ENCODE peak calls at places on chromosomes 3 and 15, in four cellular contexts. One of them, this sample, is unnamed.

GRCh38 chr3:73150369-73150768 is 88.9 kb downstream of the EBLN2 start:
- DNase-seq in uterus: no peak
- DNase-seq in MM.1S: no peak
- DNase-seq in cardiac muscle cell: no peak
- DNase-seq in this sample: no peak

GRCh38 chr15:49675051-49675450 is 54.2 kb downstream of the DTWD1 start:
- DNase-seq in MM.1S: no peak
- DNase-seq in cardiac muscle cell: peak; percentile 75
- DNase-seq in uterus: no peak
- DNase-seq in this sample: no peak

GRCh38 chr3:5304789-5305680 is 117.5 kb downstream of the EDEM1 start:
- DNase-seq in cardiac muscle cell: peak; percentile 41
- DNase-seq in MM.1S: peak; percentile 48
- DNase-seq in uterus: no peak
- DNase-seq in this sample: peak; percentile 74

GRCh38 chr3:65894679-65895078 is 144.0 kb downstream of the MAGI1 start:
- DNase-seq in cardiac muscle cell: peak; percentile 58
- DNase-seq in uterus: no peak
- DNase-seq in MM.1S: no peak
- DNase-seq in this sample: no peak

GRCh38 chr15:67505675-67506572 is 15.0 kb upstream of the C15orf61 start:
- DNase-seq in MM.1S: no peak
- DNase-seq in uterus: no peak
- DNase-seq in cardiac muscle cell: no peak
- DNase-seq in this sample: peak; percentile 18

GRCh38 chr3:87132801-87133200 is 94.3 kb upstream of the CHMP2B start:
- DNase-seq in MM.1S: no peak
- DNase-seq in uterus: no peak
- DNase-seq in cardiac muscle cell: peak; percentile 16
- DNase-seq in this sample: no peak

GRCh38 chr3:55795296-55795695 is 308.2 kb upstream of the WNT5A start:
- DNase-seq in MM.1S: no peak
- DNase-seq in uterus: no peak
- DNase-seq in cardiac muscle cell: no peak
- DNase-seq in this sample: no peak

GRCh38 chr3:84978833-84979232 is 20.0 kb downstream of the CADM2 start:
- DNase-seq in uterus: no peak
- DNase-seq in cardiac muscle cell: no peak
- DNase-seq in MM.1S: no peak
- DNase-seq in this sample: no peak

GRCh38 chr3:135106445-135106844 is 311.4 kb downstream of the EPHB1 start:
- DNase-seq in uterus: no peak
- DNase-seq in MM.1S: peak; percentile 34
- DNase-seq in cardiac muscle cell: peak; percentile 0
- DNase-seq in this sample: peak; percentile 17

GRCh38 chr3:196513697-196514349 is 1.3 kb downstream of the SMCO1 start:
- DNase-seq in uterus: no peak
- DNase-seq in cardiac muscle cell: peak; percentile 42
- DNase-seq in MM.1S: no peak
- DNase-seq in this sample: no peak

GRCh38 chr3:81666502-81667121 is 94.8 kb downstream of the GBE1 start:
- DNase-seq in uterus: no peak
- DNase-seq in MM.1S: peak; percentile 8
- DNase-seq in cardiac muscle cell: peak; percentile 49
- DNase-seq in this sample: peak; percentile 10

GRCh38 chr3:13249630-13250395 is 170.3 kb downstream of the NUP210 start:
- DNase-seq in MM.1S: no peak
- DNase-seq in uterus: no peak
- DNase-seq in cardiac muscle cell: no peak
- DNase-seq in this sample: no peak

GRCh38 chr3:179811321-179812095 is 158.7 kb downstream of the USP13 start:
- DNase-seq in MM.1S: peak; percentile 78
- DNase-seq in cardiac muscle cell: peak; percentile 81
- DNase-seq in uterus: no peak
- DNase-seq in this sample: peak; percentile 78

GRCh38 chr3:156377266-156377665 is 177.7 kb downstream of the SSR3 start:
- DNase-seq in uterus: no peak
- DNase-seq in MM.1S: no peak
- DNase-seq in cardiac muscle cell: no peak
- DNase-seq in this sample: no peak

GRCh38 chr15:84992157-84992940 is 10.7 kb downstream of the PDE8A start:
- DNase-seq in MM.1S: no peak
- DNase-seq in uterus: no peak
- DNase-seq in cardiac muscle cell: peak; percentile 72
- DNase-seq in this sample: no peak

GRCh38 chr3:129658156-129658843 is 51.8 kb upstream of the PLXND1 start:
- DNase-seq in cardiac muscle cell: peak; percentile 16
- DNase-seq in MM.1S: no peak
- DNase-seq in uterus: no peak
- DNase-seq in this sample: no peak

GRCh38 chr15:31364301-31365031 is 37.8 kb downstream of the KLF13 start:
- DNase-seq in cardiac muscle cell: no peak
- DNase-seq in MM.1S: no peak
- DNase-seq in uterus: no peak
- DNase-seq in this sample: no peak

GRCh38 chr15:76648732-76649444 is 256.3 kb downstream of the SCAPER start:
- DNase-seq in uterus: no peak
- DNase-seq in cardiac muscle cell: no peak
- DNase-seq in MM.1S: no peak
- DNase-seq in this sample: no peak

GRCh38 chr3:151726016-151726415 is 7.7 kb upstream of the AADACL2 start:
- DNase-seq in cardiac muscle cell: peak; percentile 79
- DNase-seq in uterus: no peak
- DNase-seq in MM.1S: no peak
- DNase-seq in this sample: no peak

GRCh38 chr15:74194572-74195559 is 7.7 kb downstream of the STRA6 start:
- DNase-seq in MM.1S: no peak
- DNase-seq in cardiac muscle cell: no peak
- DNase-seq in uterus: no peak
- DNase-seq in this sample: peak; percentile 54

GRCh38 chr15:99154271-99154670 is 49.4 kb downstream of the SYNM start:
- DNase-seq in cardiac muscle cell: peak; percentile 25
- DNase-seq in MM.1S: no peak
- DNase-seq in uterus: no peak
- DNase-seq in this sample: no peak

GRCh38 chr3:50123394-50124361 is 31.4 kb upstream of the SEMA3F start:
- DNase-seq in uterus: no peak
- DNase-seq in cardiac muscle cell: no peak
- DNase-seq in MM.1S: no peak
- DNase-seq in this sample: no peak

GRCh38 chr3:49661281-49661680 is 12.9 kb upstream of the APEH start:
- DNase-seq in uterus: no peak
- DNase-seq in cardiac muscle cell: no peak
- DNase-seq in MM.1S: no peak
- DNase-seq in this sample: no peak

GRCh38 chr3:48847053-48847585 is 555 bp downstream of the PRKAR2A start:
- DNase-seq in cardiac muscle cell: peak; percentile 83
- DNase-seq in uterus: peak; percentile 76
- DNase-seq in MM.1S: peak; percentile 54
- DNase-seq in this sample: peak; percentile 70

GRCh38 chr3:11641316-11641682 is 2.4 kb downstream of the VGLL4 start:
- DNase-seq in cardiac muscle cell: peak; percentile 37
- DNase-seq in MM.1S: no peak
- DNase-seq in uterus: no peak
- DNase-seq in this sample: no peak

GRCh38 chr3:14548321-14548729 is 8.2 kb upstream of the GRIP2 start:
- DNase-seq in MM.1S: peak; percentile 12
- DNase-seq in uterus: peak; percentile 78
- DNase-seq in cardiac muscle cell: peak; percentile 76
- DNase-seq in this sample: peak; percentile 60

GRCh38 chr15:100559330-100559729 is 30.6 kb upstream of the CERS3 start:
- DNase-seq in uterus: no peak
- DNase-seq in cardiac muscle cell: peak; percentile 67
- DNase-seq in MM.1S: no peak
- DNase-seq in this sample: no peak

DNA sequence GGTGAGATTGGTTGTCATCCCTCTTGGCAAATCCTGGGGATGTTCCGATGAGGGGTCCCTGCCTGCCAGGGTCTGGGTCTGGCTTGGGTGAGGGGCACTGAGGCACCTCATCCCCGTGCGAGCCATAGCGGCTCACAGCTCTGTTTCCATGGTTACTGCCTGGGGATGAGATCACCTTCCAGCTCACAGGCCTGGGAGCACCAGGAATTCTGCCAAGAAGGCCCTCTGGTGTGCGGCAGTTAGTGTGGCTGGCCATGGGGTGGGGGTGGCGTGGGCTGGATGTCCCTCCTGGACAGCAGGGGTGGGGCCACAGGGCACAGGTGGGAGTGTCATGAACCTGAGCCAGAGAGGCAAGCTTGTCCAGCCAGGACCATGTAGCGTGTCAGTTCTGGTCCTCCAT is 22.1 kb upstream of the PRR23E start:
- DNase-seq in cardiac muscle cell: peak; percentile 36
- DNase-seq in uterus: no peak
- DNase-seq in MM.1S: no peak
- DNase-seq in this sample: no peak
- TF ChIP-seq CTCF in cardiac muscle cell: no peak
- TF ChIP-seq CTCF in uterus: no peak
- TF ChIP-seq CTCF in MM.1S: no peak
- TF ChIP-seq CTCF in this sample: no peak

DNA sequence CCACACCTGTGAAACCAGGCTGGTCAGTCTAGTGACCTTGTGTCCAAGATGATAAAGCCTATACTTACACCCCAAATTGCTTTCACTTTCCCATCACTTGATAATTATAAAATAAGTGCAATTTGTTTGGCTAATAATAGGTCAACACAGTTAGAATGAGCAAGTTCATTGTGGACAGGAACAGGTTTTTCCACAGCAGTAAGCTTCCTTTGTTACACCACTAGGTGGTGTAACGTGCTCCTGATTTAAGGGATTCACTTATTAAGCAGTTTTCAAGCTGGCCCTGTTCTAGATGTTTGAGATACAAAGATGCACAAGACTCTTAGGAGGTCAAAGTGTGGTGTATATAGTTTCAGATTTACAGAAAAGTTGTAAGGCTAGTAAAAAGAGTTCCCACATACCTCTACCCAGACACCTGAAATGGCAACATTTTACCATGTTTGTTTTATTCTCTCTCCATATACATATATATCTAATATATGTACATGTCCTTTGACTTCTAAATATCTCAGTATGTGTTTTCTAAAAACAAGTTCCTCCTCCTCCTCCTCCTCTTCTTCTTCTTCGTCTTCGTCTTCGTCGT is 6.8 kb upstream of the MFSD1 start:
- DNase-seq in MM.1S: peak; percentile 76
- DNase-seq in cardiac muscle cell: peak; percentile 63
- DNase-seq in uterus: no peak
- DNase-seq in this sample: peak; percentile 48
- TF ChIP-seq CTCF in MM.1S: peak; percentile 95
- TF ChIP-seq CTCF in cardiac muscle cell: peak; percentile 60
- TF ChIP-seq CTCF in uterus: no peak
- TF ChIP-seq CTCF in this sample: peak; percentile 63

GRCh38 chr15:42069025-42069424 is 25.3 kb downstream of the PLA2G4D start:
- DNase-seq in cardiac muscle cell: no peak
- DNase-seq in uterus: no peak
- DNase-seq in MM.1S: no peak
- DNase-seq in this sample: no peak
- TF ChIP-seq CTCF in cardiac muscle cell: no peak
- TF ChIP-seq CTCF in uterus: no peak
- TF ChIP-seq CTCF in MM.1S: no peak
- TF ChIP-seq CTCF in this sample: no peak

GRCh38 chr3:165716592-165716991 is 120.6 kb downstream of the BCHE start:
- DNase-seq in MM.1S: no peak
- DNase-seq in cardiac muscle cell: no peak
- DNase-seq in uterus: no peak
- DNase-seq in this sample: no peak
- TF ChIP-seq CTCF in MM.1S: no peak
- TF ChIP-seq CTCF in cardiac muscle cell: no peak
- TF ChIP-seq CTCF in uterus: no peak
- TF ChIP-seq CTCF in this sample: no peak

GRCh38 chr3:67790043-67790442 is 135.6 kb upstream of the SUCLG2 start:
- DNase-seq in uterus: no peak
- DNase-seq in cardiac muscle cell: peak; percentile 57
- DNase-seq in MM.1S: peak; percentile 41
- DNase-seq in this sample: peak; percentile 65
- TF ChIP-seq CTCF in uterus: peak; percentile 33
- TF ChIP-seq CTCF in cardiac muscle cell: peak; percentile 60
- TF ChIP-seq CTCF in MM.1S: peak; percentile 72
- TF ChIP-seq CTCF in this sample: peak; percentile 72

DNA sequence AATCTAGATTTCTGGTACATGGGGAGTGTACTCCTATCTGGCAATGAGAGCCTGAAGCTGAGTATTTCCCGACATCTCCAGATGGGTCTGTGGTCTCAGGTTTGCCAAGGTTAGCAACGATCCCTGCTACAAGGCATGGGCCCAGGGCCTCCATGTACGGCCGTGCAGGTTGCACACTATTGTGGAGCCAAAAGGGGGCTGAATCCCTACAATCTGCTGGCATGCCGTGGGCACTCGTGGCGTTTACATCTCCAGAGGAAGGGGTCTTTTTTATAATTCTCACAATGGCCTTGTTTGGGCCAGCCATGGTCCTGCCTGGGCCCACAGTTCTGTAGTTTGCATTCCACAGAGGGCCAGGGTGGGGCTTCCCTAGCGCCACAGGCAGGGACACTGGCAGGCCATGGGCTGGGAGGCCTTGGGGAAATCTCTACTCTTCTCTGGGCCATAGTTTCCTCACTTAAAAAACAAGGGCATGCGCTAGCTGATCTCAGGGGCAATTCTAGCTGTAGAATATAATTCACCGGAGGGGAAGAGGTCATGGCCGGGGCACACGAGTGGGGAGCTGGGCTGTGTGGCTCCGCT is 68.9 kb upstream of the TLE3 start:
- DNase-seq in uterus: no peak
- DNase-seq in MM.1S: no peak
- DNase-seq in cardiac muscle cell: no peak
- DNase-seq in this sample: no peak
- TF ChIP-seq CTCF in uterus: no peak
- TF ChIP-seq CTCF in MM.1S: no peak
- TF ChIP-seq CTCF in cardiac muscle cell: no peak
- TF ChIP-seq CTCF in this sample: no peak

GRCh38 chr3:77906102-77906709 is 866.3 kb downstream of the ROBO2 start:
- DNase-seq in cardiac muscle cell: no peak
- DNase-seq in uterus: no peak
- DNase-seq in MM.1S: no peak
- DNase-seq in this sample: no peak
- TF ChIP-seq CTCF in cardiac muscle cell: no peak
- TF ChIP-seq CTCF in uterus: no peak
- TF ChIP-seq CTCF in MM.1S: no peak
- TF ChIP-seq CTCF in this sample: no peak

This sample was measured in GM12865.